ENCODE peak calls at places on chromosomes 2 and 18, in nine cellular contexts. S is ovary, R is spleen, F is H1, V is K562, J is transverse colon, K is heart left ventricle, B is IMR-90, L is A549. W is an unnamed sample. For H3K4me1, the result is how much of the 10 kb centered on the place peaks cover.

GRCh38 chr2:146385031-146385430 is 1459.8 kb upstream of the ACVR2A start:
- DNase-seq in S (no peak), R (no peak), F (no peak), V (no peak), J (no peak), K (no peak), B (no peak), L (no peak), W (no peak)

GRCh38 chr18:45628979-45629958 is 14.0 kb downstream of the SLC14A2 start:
- DNase-seq in S (no peak), R (peak), F (no peak), V (no peak), J (no peak), K (no peak), B (peak), L (no peak), W (no peak)

GRCh38 chr2:234521536-234521935 is 24.7 kb upstream of the ARL4C start:
- DNase-seq in S (no peak), R (no peak), F (no peak), V (no peak), J (no peak), K (no peak), B (no peak), L (no peak), W (no peak)

GRCh38 chr2:168255103-168255502 is 7.7 kb upstream of the STK39 start:
- DNase-seq in S (no peak), R (no peak), F (no peak), V (no peak), J (no peak), K (no peak), B (no peak), L (no peak), W (no peak)

GRCh38 chr2:226888971-226889370 is 53.1 kb downstream of the RHBDD1 start:
- DNase-seq in S (no peak), R (no peak), F (no peak), V (no peak), J (no peak), K (no peak), B (peak), L (no peak), W (no peak)

GRCh38 chr18:51890762-51891161 is 449.2 kb upstream of the DCC start:
- DNase-seq in S (no peak), R (no peak), F (no peak), V (no peak), J (peak), K (no peak), B (peak), L (no peak), W (no peak)

GRCh38 chr2:239621611-239622010 is 220.8 kb upstream of the HDAC4 start:
- DNase-seq in S (no peak), R (no peak), F (no peak), V (no peak), J (no peak), K (no peak), B (no peak), L (no peak), W (no peak)

GRCh38 chr2:134189009-134189717 is 64.7 kb upstream of the MGAT5 start:
- DNase-seq in S (no peak), R (no peak), F (no peak), V (no peak), J (peak), K (no peak), B (peak), L (peak), W (no peak)

GRCh38 chr2:220556658-220557057 is 929.2 kb downstream of the SLC4A3 start:
- DNase-seq in S (no peak), R (no peak), F (no peak), V (no peak), J (no peak), K (no peak), B (peak), L (no peak), W (no peak)

GRCh38 chr2:173955004-173955403 is 10.2 kb downstream of the SP3 start:
- DNase-seq in S (no peak), R (no peak), F (no peak), V (no peak), J (no peak), K (no peak), B (no peak), L (no peak), W (no peak)
- H3K4me1 ChIP-seq in S (under half), R (half or more), F (under half), V (under half), J (half or more), K (half or more), B (under half), L (under half), W (under half)

GRCh38 chr2:225694664-225695063 is 295.2 kb downstream of the NYAP2 start:
- DNase-seq in S (no peak), R (no peak), F (no peak), V (no peak), J (no peak), K (no peak), B (no peak), L (no peak), W (no peak)

GRCh38 chr2:225697936-225698335 is 298.4 kb downstream of the NYAP2 start:
- DNase-seq in S (no peak), R (no peak), F (no peak), V (no peak), J (no peak), K (no peak), B (no peak), L (no peak), W (no peak)

GRCh38 chr2:225690153-225690552 is 290.6 kb downstream of the NYAP2 start:
- DNase-seq in S (no peak), R (no peak), F (no peak), V (no peak), J (no peak), K (no peak), B (no peak), L (no peak), W (no peak)

GRCh38 chr2:225691711-225692110 is 292.2 kb downstream of the NYAP2 start:
- DNase-seq in S (no peak), R (no peak), F (no peak), V (no peak), J (no peak), K (no peak), B (no peak), L (no peak), W (no peak)

GRCh38 chr2:225693259-225693658 is 293.7 kb downstream of the NYAP2 start:
- DNase-seq in S (no peak), R (no peak), F (no peak), V (no peak), J (no peak), K (no peak), B (no peak), L (no peak), W (no peak)
- TF ChIP-seq CTCF in S (no peak), R (no peak), F (peak), V (no peak), J (no peak), K (no peak), B (no peak), L (no peak), W (no peak)

DNA sequence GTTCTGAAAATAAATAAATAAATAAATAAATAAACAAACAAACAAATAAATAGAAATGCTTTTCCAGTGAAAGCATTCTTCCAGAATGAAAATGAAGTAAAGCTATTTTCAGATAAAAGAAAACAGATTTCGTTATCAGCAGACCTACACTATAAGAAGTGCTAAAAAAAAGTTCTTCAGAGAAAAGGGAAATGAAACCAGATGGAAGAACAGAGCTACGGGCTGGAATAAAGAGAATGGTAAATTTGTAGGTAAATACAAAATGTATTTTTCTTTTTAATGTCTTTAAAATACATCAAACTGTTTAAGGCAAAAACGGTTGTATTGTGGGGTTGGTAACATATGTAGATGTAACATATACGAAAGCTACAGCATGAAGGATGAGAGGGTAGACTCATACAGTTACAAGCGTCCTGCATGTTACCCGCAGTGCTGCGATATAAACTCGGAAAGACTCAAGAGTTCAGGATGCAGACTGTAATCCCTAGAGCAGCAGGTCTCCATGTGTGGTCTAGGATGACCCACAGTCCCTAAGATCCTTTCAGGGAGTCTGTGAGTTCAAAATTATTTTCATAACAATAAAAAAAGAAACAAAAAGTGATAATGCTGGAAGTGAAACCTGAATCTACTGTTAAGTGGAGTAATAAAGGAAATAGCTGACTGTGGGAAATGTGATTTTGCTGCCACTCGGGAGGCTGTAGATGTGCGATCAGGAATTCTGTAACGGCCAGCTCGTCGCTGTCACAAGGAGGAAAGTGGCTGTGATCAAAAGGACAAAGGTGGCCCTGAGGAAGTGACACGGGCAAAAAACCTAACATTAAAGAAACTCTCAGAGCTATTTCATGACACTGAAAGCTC is 5.3 kb upstream of the RAB12 start:
- DNase-seq in S (no peak), R (no peak), F (no peak), V (no peak), J (no peak), K (no peak), B (no peak), L (no peak), W (no peak)
- TF ChIP-seq POLR2A in S (no peak), R (no peak), F (no peak), V (no peak), J (no peak), K (no peak), B (no peak), L (no peak), W (no peak)

DNA sequence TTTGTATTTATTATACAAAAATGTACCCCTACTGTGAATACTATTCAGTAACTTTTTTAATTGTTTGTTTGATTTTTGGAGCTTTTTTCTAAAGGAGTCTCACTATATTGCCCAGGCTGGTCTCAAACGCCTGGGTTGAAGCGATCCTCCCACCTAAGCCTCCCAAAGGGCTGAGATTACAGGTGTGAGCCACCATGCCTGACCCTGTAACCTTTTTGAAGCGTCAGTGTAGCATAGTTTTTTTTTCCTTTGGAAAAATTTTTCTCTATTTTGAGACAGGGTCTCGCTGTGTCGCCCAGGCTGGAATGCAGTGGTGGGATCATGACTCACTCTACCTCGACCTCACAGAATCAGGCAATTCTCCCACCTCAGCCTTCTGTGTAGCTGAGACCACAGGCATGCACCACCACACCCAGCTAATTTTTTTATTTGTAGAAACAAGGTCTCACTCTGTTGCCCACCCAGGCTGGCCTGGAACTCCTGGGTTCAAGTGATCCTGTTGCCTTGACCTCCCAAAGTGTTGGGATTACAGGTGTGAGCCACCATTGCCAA is 2.0 kb downstream of the GMCL1 start:
- DNase-seq in S (no peak), R (no peak), F (no peak), V (no peak), J (no peak), K (no peak), B (no peak), L (no peak), W (no peak)
- H3K4me1 ChIP-seq in S (under half), R (half or more), F (under half), V (under half), J (under half), K (under half), B (under half), L (under half), W (under half)

GRCh38 chr18:28359177-28359576 is 182.2 kb upstream of the CDH2 start:
- DNase-seq in S (no peak), R (no peak), F (no peak), V (no peak), J (no peak), K (no peak), B (no peak), L (no peak), W (no peak)

DNA sequence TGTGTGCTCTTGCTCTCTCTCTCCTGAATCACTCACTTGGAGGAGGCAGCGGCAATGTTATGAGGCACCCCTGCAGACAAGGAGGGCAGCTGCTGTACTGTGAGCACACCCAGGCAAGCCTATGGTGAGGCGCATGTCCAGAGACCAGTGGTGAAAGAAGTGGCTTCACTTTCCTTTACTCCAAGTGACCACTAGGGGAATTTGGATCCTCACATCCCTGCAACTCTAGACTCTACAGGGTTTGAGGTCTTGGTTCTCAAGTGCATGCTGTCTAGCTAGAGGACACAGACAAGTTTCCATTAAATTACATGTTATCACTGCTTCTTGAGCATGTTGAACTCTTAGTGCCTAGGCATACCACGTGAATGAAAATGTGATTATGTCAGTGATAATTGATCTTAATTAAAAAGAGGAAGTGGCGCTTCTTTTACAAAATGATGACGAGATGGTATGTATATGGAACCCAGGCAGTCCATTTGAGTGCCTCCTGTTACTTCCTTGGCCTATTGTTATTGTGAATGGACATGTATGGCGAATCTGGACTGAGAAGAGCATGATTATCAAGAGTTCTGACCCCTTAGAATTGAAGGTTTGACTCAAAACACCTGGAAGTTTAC is 181.0 kb upstream of the CDH2 start:
- DNase-seq in S (no peak), R (no peak), F (peak), V (peak), J (no peak), K (no peak), B (no peak), L (no peak), W (no peak)
- TF ChIP-seq CTCF in S (no peak), R (no peak), F (peak), V (no peak), J (peak), K (no peak), B (no peak), L (no peak), W (no peak)